ENCODE peak calls at places on chromosomes 7 and 10, in eight cellular contexts. M is tibial artery; Z is brain microvascular endothelial cell; K is CD8-positive, alpha-beta T cell; J is fibroblast of lung; V is CD8-positive, alpha-beta memory T cell; H is neuronal stem cell; U is endothelial cell of umbilical vein. T is an unnamed sample.

GRCh38 chr10:75542902-75543301 is 111.5 kb downstream of the LRMDA start:
- DNase-seq in M (peak), J (peak), K (no peak), H (no peak), V (no peak), Z (peak), U (no peak), T (no peak)

GRCh38 chr10:80442879-80443278 is 11.2 kb upstream of the TSPAN14 start:
- DNase-seq in M (peak), U (peak), V (no peak), H (no peak), K (no peak), J (no peak), Z (no peak), T (no peak)

GRCh38 chr7:35875292-35875691 is 74.4 kb downstream of the SEPTIN7 start:
- DNase-seq in M (no peak), J (peak), Z (peak), U (no peak), H (no peak), V (no peak), K (no peak), T (peak)

GRCh38 chr10:132848306-132848705 is 62.4 kb upstream of the NKX6-2 start:
- DNase-seq in M (peak), H (no peak), K (no peak), V (no peak), J (no peak), U (no peak), Z (no peak), T (no peak)

GRCh38 chr10:71021402-71021801 is 133.0 kb upstream of the PCBD1 start:
- DNase-seq in V (no peak), J (no peak), H (no peak), U (no peak), Z (no peak), K (no peak), M (no peak), T (no peak)

GRCh38 chr10:110775406-110775805 is 96.3 kb upstream of the PDCD4 start:
- DNase-seq in U (no peak), V (no peak), H (no peak), M (no peak), K (no peak), J (no peak), Z (no peak), T (no peak)

GRCh38 chr10:21912583-21912982 is 90.9 kb downstream of the DNAJC1 start:
- DNase-seq in M (no peak), J (no peak), U (no peak), Z (no peak), H (peak), V (no peak), K (no peak), T (no peak)

GRCh38 chr7:132760873-132761272 is 184.6 kb upstream of the PLXNA4 start:
- DNase-seq in H (no peak), Z (no peak), U (no peak), J (no peak), V (no peak), M (no peak), K (no peak), T (no peak)

GRCh38 chr10:118031351-118032075 is 15.2 kb downstream of the RAB11FIP2 start:
- DNase-seq in K (no peak), J (peak), U (no peak), V (no peak), M (no peak), H (no peak), Z (no peak), T (no peak)

DNA sequence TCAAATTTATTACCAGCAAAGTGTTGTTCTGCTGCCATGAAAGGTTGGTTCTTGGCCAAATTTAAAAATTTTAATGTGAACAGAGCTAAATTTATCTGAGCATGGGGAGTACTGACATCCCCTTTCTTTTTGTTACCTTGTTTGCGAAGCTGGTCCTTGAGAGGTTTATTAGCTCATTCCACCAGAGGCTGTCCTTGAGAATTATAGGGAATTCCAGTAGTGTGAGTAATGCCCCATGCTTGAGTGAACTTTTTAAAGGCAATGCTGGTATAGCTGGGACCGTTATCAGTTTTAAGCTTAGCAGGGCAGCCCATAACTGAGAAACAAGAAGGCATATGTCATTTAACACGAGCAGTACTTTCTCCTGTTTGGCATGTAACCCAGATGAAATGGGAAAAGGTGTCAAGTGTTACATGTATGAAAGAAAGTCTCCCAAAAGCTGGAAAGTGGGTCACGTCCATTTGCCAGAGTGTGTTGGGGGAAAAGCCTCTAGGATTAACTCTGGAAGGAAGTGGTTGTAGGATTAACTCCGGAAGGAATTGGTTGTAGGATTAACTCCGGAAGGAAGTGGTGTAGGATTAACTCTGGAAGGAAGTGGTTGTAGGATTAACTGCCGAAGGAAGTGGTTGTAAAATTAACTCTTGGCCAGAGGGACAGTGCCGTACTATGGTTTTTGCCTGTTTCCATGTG is 37.3 kb upstream of the AKR1C2 start:
- DNase-seq in J (peak), H (no peak), V (no peak), Z (peak), K (no peak), U (no peak), M (no peak), T (peak)
- H3K4me3 ChIP-seq in J (no peak), H (no peak), V (no peak), Z (no peak), K (no peak), U (no peak), M (peak), T (peak)

GRCh38 chr10:77350134-77350533 is 287.5 kb downstream of the KCNMA1 start:
- DNase-seq in U (no peak), J (no peak), M (no peak), V (no peak), Z (no peak), H (no peak), K (no peak), T (no peak)

GRCh38 chr10:77349226-77349625 is 288.4 kb downstream of the KCNMA1 start:
- DNase-seq in Z (peak), J (peak), U (no peak), K (no peak), H (no peak), M (no peak), V (no peak), T (no peak)

GRCh38 chr10:77350711-77351119 is 286.9 kb downstream of the KCNMA1 start:
- DNase-seq in U (peak), J (peak), Z (peak), V (no peak), K (no peak), M (peak), H (no peak), T (no peak)

GRCh38 chr10:77348082-77348481 is 289.5 kb downstream of the KCNMA1 start:
- DNase-seq in M (no peak), H (no peak), K (no peak), Z (no peak), V (no peak), J (peak), U (no peak), T (no peak)

DNA sequence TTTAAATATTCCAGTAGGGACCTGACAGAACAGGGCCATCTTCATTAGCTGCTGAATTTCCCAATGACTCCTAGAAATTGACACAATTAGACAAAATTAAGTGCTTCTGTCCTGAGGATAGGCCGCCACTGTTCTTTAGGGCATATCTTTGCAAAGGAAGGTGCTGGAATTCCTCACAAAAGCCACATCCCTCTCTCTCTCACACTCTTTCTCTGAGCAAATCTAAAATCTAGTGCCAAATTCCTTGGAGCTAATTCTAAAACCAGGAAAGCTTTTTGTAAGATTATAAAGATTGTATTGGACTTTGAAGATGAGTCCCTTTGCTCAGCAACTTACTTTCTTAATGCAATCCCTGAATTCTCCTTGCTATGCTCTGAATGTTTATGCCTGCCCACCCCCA is 288.9 kb downstream of the KCNMA1 start:
- DNase-seq in Z (no peak), H (no peak), K (no peak), J (peak), U (no peak), M (no peak), V (no peak), T (no peak)
- H3K27ac ChIP-seq in Z (peak), H (no peak), K (no peak), J (no peak), U (no peak), M (peak), V (no peak), T (no peak)

DNA sequence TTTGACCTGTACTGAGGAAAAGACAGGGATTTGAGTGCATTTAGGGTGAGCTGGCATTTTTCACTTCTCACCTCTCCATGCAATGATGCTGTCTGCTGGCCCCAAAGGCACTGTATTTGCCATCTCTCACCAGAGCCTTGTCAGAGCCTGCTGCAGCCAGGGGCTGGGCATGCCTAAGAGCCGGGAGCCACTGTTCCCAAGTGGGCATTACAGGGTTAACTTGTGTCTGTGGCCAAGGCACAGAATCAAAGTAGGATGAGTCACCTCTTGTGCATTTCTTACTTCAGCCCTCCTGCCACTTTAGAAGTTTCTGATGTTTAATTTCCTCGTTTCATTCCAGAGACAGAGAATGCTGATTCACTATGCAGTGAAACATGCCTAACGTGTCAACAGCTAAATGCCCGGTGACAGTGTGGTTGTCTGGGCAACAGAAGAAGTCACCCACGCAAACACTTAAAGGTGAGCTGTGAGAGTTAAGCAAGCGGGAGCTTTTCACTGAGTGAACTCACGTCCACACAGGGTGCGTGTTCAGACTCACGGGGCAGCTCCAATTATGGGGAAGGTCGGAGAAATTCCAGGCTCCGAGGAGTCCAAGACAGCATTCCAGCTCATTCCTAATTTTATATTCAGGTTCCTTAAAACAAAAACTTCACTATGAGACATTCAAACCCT is 57.1 kb upstream of the IGFBP3 start:
- DNase-seq in K (no peak), V (no peak), U (peak), M (peak), Z (peak), H (peak), J (peak), T (no peak)
- H3K4me3 ChIP-seq in K (no peak), V (no peak), U (no peak), M (peak), Z (no peak), H (no peak), J (no peak), T (no peak)

GRCh38 chr7:7439564-7439963 is 96.1 kb downstream of the COL28A1 start:
- DNase-seq in J (no peak), M (no peak), Z (no peak), V (no peak), H (no peak), U (no peak), K (no peak), T (no peak)
- H3K27ac ChIP-seq in J (peak), M (no peak), Z (no peak), V (no peak), H (no peak), U (no peak), K (no peak), T (no peak)

GRCh38 chr7:57354679-57355338 is 95.2 kb upstream of the ZNF716 start:
- DNase-seq in V (no peak), U (no peak), H (no peak), K (no peak), J (no peak), M (no peak), Z (no peak), T (no peak)
- H3K4me3 ChIP-seq in V (no peak), U (no peak), H (no peak), K (no peak), J (no peak), M (no peak), Z (no peak), T (no peak)

GRCh38 chr7:134907639-134908038 is 78.7 kb upstream of the AGBL3 start:
- DNase-seq in Z (no peak), K (no peak), J (peak), M (no peak), H (no peak), U (no peak), V (no peak), T (no peak)

GRCh38 chr7:134905375-134905774 is 80.9 kb upstream of the AGBL3 start:
- DNase-seq in U (peak), H (no peak), Z (peak), V (no peak), J (peak), M (peak), K (no peak), T (peak)

GRCh38 chr7:134908289-134908688 is 78.0 kb upstream of the AGBL3 start:
- DNase-seq in K (no peak), U (no peak), M (no peak), H (no peak), J (peak), Z (no peak), V (no peak), T (no peak)

GRCh38 chr7:134910214-134910890 is 76.0 kb upstream of the AGBL3 start:
- DNase-seq in H (no peak), U (no peak), K (no peak), V (no peak), M (no peak), Z (no peak), J (no peak), T (no peak)

GRCh38 chr7:134907000-134907399 is 79.3 kb upstream of the AGBL3 start:
- DNase-seq in V (no peak), Z (no peak), H (no peak), U (no peak), M (no peak), J (no peak), K (no peak), T (no peak)
- H3K27ac ChIP-seq in V (no peak), Z (no peak), H (no peak), U (no peak), M (peak), J (no peak), K (no peak), T (no peak)

GRCh38 chr7:86962623-86963022 is 96.8 kb downstream of the ELAPOR2 start:
- DNase-seq in U (no peak), J (no peak), K (no peak), M (no peak), Z (no peak), V (no peak), H (no peak), T (no peak)
- H3K4me3 ChIP-seq in U (no peak), J (no peak), K (no peak), M (no peak), Z (no peak), V (no peak), H (no peak), T (no peak)

GRCh38 chr10:23439920-23440875 is 1.3 kb downstream of the OTUD1 start:
- DNase-seq in V (peak), M (peak), H (peak), U (peak), J (peak), K (peak), Z (peak), T (no peak)

GRCh38 chr10:23439452-23439919 is 611 bp downstream of the OTUD1 start:
- DNase-seq in M (no peak), V (no peak), Z (no peak), J (peak), U (no peak), K (peak), H (peak), T (no peak)

GRCh38 chr10:23437987-23438546 is 808 bp upstream of the OTUD1 start:
- DNase-seq in K (no peak), M (no peak), J (no peak), U (no peak), V (no peak), H (no peak), Z (no peak), T (no peak)

GRCh38 chr10:23435378-23435777 is 3.5 kb upstream of the OTUD1 start:
- DNase-seq in K (no peak), H (no peak), Z (no peak), V (no peak), U (no peak), M (no peak), J (no peak), T (no peak)

DNA sequence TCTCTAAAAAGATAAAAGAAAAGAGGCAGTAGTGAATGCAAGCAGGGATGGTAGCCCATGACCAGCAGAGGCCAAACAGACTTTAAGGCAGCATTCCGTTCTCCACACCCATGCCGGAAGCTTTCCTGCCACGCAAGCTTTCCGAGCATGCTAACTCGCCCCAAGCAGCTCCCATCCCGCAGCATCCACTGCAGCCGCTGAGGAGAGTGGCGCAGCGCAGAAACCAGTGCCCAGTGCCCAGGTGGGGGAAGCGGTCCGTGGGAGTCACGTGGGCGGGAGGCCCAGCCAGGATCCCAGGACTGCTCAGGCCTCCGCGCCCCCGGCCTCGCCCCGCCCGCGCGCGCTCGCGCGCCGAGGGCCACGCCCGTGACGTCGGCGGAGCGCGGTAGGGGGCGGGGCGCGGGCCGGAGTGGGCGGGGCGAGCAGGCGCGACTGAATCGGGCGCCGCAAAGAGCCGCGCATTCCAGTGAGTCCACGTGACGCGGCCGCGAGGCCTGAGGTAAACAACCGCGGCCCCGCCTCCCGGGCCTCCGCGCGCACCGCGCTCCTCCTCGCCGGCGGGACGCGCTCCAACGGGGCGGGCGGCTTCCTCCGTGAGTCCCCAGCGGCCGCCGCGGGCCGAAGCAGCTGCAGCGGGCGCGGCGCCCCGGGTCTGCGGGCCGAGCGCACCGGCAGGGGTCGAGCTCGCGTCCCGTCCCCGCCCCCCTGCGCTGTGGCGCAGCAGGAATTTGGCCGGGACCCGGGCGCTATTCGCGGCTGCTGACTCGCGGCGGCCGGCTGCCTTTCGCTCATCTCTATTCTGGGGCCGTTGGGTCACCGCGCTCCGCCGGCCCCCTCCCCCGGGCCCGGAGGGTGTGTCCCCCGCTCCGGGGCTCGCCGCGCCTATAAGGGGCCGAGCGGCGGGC is at the start of gene OTUD1:
- DNase-seq in M (peak), H (peak), J (peak), Z (peak), K (peak), V (peak), U (peak), T (no peak)
- H3K27ac ChIP-seq in M (peak), H (peak), J (peak), Z (peak), K (peak), V (peak), U (peak), T (no peak)

DNA sequence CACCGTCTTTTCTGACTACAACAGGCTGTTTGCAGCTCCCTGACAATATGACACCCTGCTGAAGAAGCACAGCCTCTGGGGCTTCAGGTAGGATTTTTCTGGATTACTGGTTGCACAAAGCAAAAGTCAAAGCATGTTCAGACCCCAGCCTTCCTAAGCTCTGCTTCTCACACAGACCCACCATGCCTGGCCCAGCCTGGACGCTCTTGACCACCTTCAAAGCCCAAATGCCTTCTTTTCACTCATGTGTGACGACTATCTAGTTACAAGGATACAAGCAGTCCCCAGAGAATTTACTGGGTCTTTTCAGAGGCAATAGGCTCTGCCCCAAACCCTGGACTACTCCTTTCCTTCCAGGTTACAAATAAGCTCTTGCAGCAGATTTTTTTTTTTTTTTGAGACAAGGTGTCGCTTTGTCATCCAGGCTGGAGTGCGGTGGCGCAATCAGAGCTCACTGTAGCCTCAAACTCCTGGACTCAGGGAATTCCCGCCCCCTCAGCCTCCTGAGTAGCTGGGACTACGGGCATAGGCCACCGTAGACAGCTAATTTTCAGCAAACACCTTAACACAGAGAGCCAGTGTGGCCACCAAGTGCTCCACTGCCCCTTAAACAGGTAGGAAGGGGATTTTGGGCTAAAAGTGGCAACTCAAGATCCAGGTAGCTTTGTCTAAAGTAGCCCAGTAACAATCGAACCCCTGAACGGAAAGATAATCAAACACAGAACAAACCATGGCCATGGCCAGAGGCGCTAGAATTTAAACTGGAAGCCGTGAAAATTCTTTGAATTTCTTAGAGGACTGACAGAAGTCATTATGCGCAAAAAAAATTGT is 16.2 kb downstream of the SVIL start:
- DNase-seq in V (no peak), U (no peak), Z (no peak), J (peak), H (no peak), K (no peak), M (no peak), T (no peak)
- H3K4me3 ChIP-seq in V (no peak), U (no peak), Z (no peak), J (no peak), H (no peak), K (no peak), M (no peak), T (no peak)